ENCODE peak calls at places on chromosomes 16 and 17, in ten cellular contexts. H is hypothalamus; S is amygdala; F is activated CD4-positive, CD25-positive, alpha-beta regulatory T cell; G is NCI-H1105; R is H7; C is aorta; L is lower lobe of right lung; D is T-helper 9 cell; Q is T follicular helper cell. B is an unnamed sample.

GRCh38 chr16:2464333-2464732 is 4.4 kb downstream of the TEDC2 start:
- DNase-seq in H (no peak), S (no peak), F (no peak), G (no peak), R (no peak), C (no peak), L (no peak), D (no peak), Q (no peak), B (no peak)

GRCh38 chr17:47720754-47721533 is 12.1 kb upstream of the TBX21 start:
- DNase-seq in H (no peak), S (no peak), F (peak; percentile 28), G (no peak), R (peak; percentile 86), C (peak; percentile 86), L (no peak), D (peak; percentile 60), Q (peak; percentile 48), B (no peak)

GRCh38 chr17:74964988-74965622 is 7.5 kb downstream of the HID1 start:
- DNase-seq in H (no peak), S (no peak), F (no peak), G (no peak), R (peak; percentile 33), C (no peak), L (no peak), D (no peak), Q (no peak), B (no peak)

GRCh38 chr17:46862949-46863348 is 11.6 kb downstream of the WNT9B start:
- DNase-seq in H (no peak), S (no peak), F (no peak), G (no peak), R (peak; percentile 93), C (no peak), L (no peak), D (no peak), Q (no peak), B (no peak)

GRCh38 chr17:48795444-48796162 is 21.4 kb downstream of the TTLL6 start:
- DNase-seq in H (no peak), S (no peak), F (no peak), G (no peak), R (no peak), C (peak; percentile 17), L (no peak), D (no peak), Q (no peak), B (no peak)

GRCh38 chr16:27698266-27698665 is 148.3 kb downstream of the KATNIP start:
- DNase-seq in H (no peak), S (no peak), F (no peak), G (no peak), R (peak; percentile 87), C (peak; percentile 23), L (no peak), D (no peak), Q (no peak), B (peak; percentile 68)

GRCh38 chr16:25693621-25694020 is 1.9 kb downstream of the HS3ST4 start:
- DNase-seq in H (no peak), S (no peak), F (no peak), G (no peak), R (peak; percentile 28), C (no peak), L (no peak), D (no peak), Q (no peak), B (no peak)

GRCh38 chr17:32621612-32622312 is 135.0 kb downstream of the CDK5R1 start:
- DNase-seq in H (no peak), S (no peak), F (no peak), G (no peak), R (peak; percentile 30), C (no peak), L (no peak), D (no peak), Q (no peak), B (no peak)

GRCh38 chr17:62933986-62934385 is 32.0 kb upstream of the TANC2 start:
- DNase-seq in H (no peak), S (no peak), F (no peak), G (no peak), R (no peak), C (no peak), L (peak; percentile 65), D (no peak), Q (no peak), B (peak; percentile 61)

GRCh38 chr17:28747801-28748750 is 4.3 kb downstream of the TRAF4 start:
- DNase-seq in H (no peak), S (no peak), F (no peak), G (no peak), R (no peak), C (peak; percentile 75), L (no peak), D (no peak), Q (no peak), B (no peak)

B was measured in head of caudate nucleus.